ENCODE peak calls at places on chromosome 1, in six cellular contexts. P is DND-41, B is NB4, X is neural crest cell, J is GM20000, A is HFF-Myc. E is an unnamed sample.

GRCh38 chr1:39733161-39733560 is 5.5 kb upstream of the PPIE start:
- DNase-seq in P (no peak), B (no peak), X (no peak), J (no peak), A (no peak), E (no peak)

GRCh38 chr1:17161137-17161700 is 42.0 kb upstream of the PADI2 start:
- DNase-seq in P (no peak), B (peak; percentile 47), X (no peak), J (no peak), A (no peak), E (no peak)

GRCh38 chr1:154557939-154558609 is 388 bp downstream of the UBE2Q1 start:
- DNase-seq in P (peak; percentile 37), B (peak; percentile 73), X (peak; percentile 23), J (no peak), A (no peak), E (no peak)

GRCh38 chr1:219161371-219161975 is 12.2 kb upstream of the LYPLAL1 start:
- DNase-seq in P (no peak), B (no peak), X (no peak), J (no peak), A (no peak), E (no peak)

GRCh38 chr1:38208720-38209632 is 162.4 kb upstream of the POU3F1 start:
- DNase-seq in P (no peak), B (no peak), X (no peak), J (no peak), A (no peak), E (no peak)

GRCh38 chr1:14064649-14065442 is 364.9 kb downstream of the PRDM2 start:
- DNase-seq in P (no peak), B (no peak), X (no peak), J (no peak), A (no peak), E (no peak)

GRCh38 chr1:96464159-96464558 is 257.4 kb upstream of the PTBP2 start:
- DNase-seq in P (no peak), B (no peak), X (no peak), J (no peak), A (no peak), E (no peak)

GRCh38 chr1:41713141-41713540 is 205.6 kb downstream of the HIVEP3 start:
- DNase-seq in P (no peak), B (no peak), X (no peak), J (no peak), A (no peak), E (no peak)

GRCh38 chr1:15196807-15197530 is 43.4 kb downstream of the TMEM51 start:
- DNase-seq in P (no peak), B (no peak), X (no peak), J (no peak), A (no peak), E (no peak)

GRCh38 chr1:155466617-155466972 is 96.0 kb downstream of the ASH1L start:
- DNase-seq in P (no peak), B (no peak), X (no peak), J (no peak), A (no peak), E (no peak)

GRCh38 chr1:47309427-47309826 is 4.5 kb downstream of the STIL start:
- DNase-seq in P (no peak), B (no peak), X (no peak), J (no peak), A (no peak), E (no peak)

GRCh38 chr1:156749429-156750118 is 1.9 kb downstream of the HDGF start:
- DNase-seq in P (no peak), B (peak; percentile 59), X (no peak), J (no peak), A (no peak), E (no peak)

GRCh38 chr1:243505986-243506689 is 250.3 kb downstream of the SDCCAG8 start:
- DNase-seq in P (no peak), B (peak; percentile 92), X (no peak), J (peak; percentile 55), A (no peak), E (no peak)

GRCh38 chr1:154420172-154420571 is 15.0 kb downstream of the IL6R start:
- DNase-seq in P (no peak), B (peak; percentile 67), X (no peak), J (peak; percentile 51), A (peak; percentile 40), E (peak; percentile 30)

GRCh38 chr1:238985312-238985711 is 401.1 kb upstream of the CHRM3 start:
- DNase-seq in P (no peak), B (no peak), X (no peak), J (no peak), A (no peak), E (no peak)

GRCh38 chr1:23062271-23062670 is 43.0 kb downstream of the KDM1A start:
- DNase-seq in P (no peak), B (no peak), X (no peak), J (no peak), A (no peak), E (no peak)

GRCh38 chr1:228270032-228270431 is 62.2 kb downstream of the OBSCN start:
- DNase-seq in P (no peak), B (no peak), X (no peak), J (no peak), A (no peak), E (no peak)

GRCh38 chr1:241212624-241213023 is 144.4 kb downstream of the RGS7 start:
- DNase-seq in P (no peak), B (no peak), X (no peak), J (no peak), A (no peak), E (no peak)

GRCh38 chr1:26744075-26744958 is 43.4 kb upstream of the PIGV start:
- DNase-seq in P (peak; percentile 87), B (peak; percentile 96), X (peak; percentile 37), J (peak; percentile 85), A (peak; percentile 85), E (peak; percentile 47)

GRCh38 chr1:14254184-14254583 is 344.3 kb upstream of the KAZN start:
- DNase-seq in P (no peak), B (peak; percentile 52), X (no peak), J (no peak), A (no peak), E (no peak)

GRCh38 chr1:231603598-231604275 is 22.9 kb upstream of the DISC1 start:
- DNase-seq in P (peak; percentile 54), B (peak; percentile 82), X (peak; percentile 35), J (peak; percentile 44), A (no peak), E (no peak)

GRCh38 chr1:183454377-183454776 is 17.9 kb upstream of the SMG7 start:
- DNase-seq in P (no peak), B (no peak), X (no peak), J (no peak), A (no peak), E (peak; percentile 34)

GRCh38 chr1:111952258-111952657 is 37.2 kb downstream of the KCND3 start:
- DNase-seq in P (no peak), B (no peak), X (no peak), J (no peak), A (no peak), E (no peak)

GRCh38 chr1:193058529-193059281 is 455 bp downstream of the UCHL5 start:
- DNase-seq in P (peak; percentile 66), B (peak; percentile 83), X (no peak), J (peak; percentile 63), A (no peak), E (no peak)

GRCh38 chr1:212455406-212456165 is 22.9 kb downstream of the NENF start:
- DNase-seq in P (peak; percentile 80), B (peak; percentile 83), X (peak; percentile 96), J (peak; percentile 83), A (peak; percentile 59), E (peak; percentile 15)

DNA sequence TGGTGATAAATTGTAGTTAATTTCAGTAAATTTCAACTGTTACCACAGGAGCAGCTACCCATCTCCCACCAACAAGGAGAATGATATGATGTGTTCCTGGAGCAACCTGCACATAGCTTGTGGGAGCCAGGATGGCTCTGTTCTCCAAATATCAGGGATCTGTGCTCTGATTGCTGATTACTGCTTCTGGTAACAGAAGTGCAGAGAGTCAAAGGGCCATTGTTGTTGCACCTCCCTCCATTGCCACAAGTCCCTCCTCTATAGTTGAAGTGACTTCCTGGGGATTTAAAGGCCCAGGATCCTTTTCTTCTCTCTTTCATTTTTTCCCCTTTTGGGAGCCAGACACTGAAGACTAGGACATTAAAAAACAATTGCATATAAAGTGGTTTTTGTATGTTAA is 51.6 kb upstream of the HPDL start:
- DNase-seq in P (no peak), B (no peak), X (no peak), J (no peak), A (no peak), E (no peak)
- TF ChIP-seq CTCF in P (no peak), B (no peak), X (no peak), J (no peak), A (no peak), E (no peak)

GRCh38 chr1:6464514-6464836 is 1.5 kb downstream of the TNFRSF25 start:
- DNase-seq in P (no peak), B (no peak), X (no peak), J (no peak), A (no peak), E (no peak)
- TF ChIP-seq CTCF in P (no peak), B (no peak), X (no peak), J (no peak), A (no peak), E (no peak)

DNA sequence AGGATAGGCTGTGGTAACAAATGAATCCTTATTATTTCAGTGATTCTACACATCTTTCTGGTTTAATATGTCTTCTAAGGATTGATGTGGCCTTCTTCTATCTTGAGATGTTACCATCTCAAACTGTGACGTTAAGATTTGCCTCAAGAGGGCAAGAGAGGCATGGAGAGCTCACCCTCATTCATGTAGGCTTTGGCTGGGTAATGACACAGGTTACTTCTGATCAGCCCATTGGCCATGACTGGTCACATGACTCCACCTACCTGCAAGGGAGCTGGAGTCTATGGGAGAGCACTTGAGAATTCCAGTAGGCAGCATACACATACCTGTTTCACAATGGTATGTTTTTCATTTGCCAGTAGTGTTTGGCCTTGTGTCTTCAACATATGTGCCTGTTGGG is 30.0 kb downstream of the CACHD1 start:
- DNase-seq in P (no peak), B (no peak), X (no peak), J (no peak), A (no peak), E (no peak)
- TF ChIP-seq CTCF in P (no peak), B (no peak), X (no peak), J (no peak), A (no peak), E (no peak)

DNA sequence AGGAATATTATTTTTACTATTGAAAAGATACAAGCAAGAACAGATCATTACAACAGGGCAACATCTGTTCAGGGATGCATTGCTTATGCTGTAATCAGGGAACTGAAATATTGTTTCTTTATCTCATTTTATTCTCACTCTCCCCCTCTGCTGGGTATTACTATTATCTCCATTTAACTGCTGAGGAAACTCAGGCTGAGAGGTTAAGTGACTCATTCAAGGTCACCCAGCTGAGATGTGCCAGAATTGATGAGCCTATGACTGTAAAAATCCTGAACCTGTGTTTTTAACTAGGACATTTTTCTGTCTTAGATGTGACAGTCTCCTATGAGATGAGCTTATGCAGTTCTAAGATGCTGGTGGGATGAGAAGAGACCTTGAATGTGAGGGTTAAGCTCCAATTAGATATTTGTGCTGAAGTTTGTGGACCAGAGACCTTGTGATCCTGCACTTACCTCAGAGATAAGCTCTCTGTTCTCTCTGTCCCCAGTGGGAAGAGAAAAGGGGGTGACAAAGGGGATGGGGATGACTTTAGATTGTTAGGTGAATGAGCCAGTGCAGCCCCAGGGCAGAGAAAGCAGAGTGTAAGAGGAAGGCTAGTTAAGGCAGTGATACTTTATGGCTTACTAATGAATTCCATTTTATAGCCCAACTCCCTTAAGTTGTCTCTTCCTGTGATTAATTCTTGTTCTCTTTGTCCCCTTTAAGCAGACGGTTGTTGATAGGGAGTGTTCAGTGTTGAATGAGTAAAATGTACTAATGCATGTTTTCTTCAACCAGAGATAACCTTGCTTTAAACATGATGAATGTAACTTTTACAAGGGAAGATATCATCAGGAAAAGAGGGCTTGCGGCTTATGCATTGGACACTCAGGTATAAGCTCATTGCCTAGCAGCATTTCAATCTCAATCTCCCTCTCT is 111.4 kb downstream of the HLX start:
- DNase-seq in P (no peak), B (peak; percentile 18), X (no peak), J (no peak), A (peak; percentile 62), E (no peak)
- TF ChIP-seq CTCF in P (no peak), B (no peak), X (no peak), J (no peak), A (peak; percentile 12), E (peak; percentile 28)

E was measured in BJ.